ENCODE peak calls at places on chromosomes 6 and 20, in eight cellular contexts. Z is SK-N-SH, Y is breast epithelium, B is sigmoid colon, P is Panc1, N is HepG2, X is GM12878, L is GM23338. O is an unnamed sample. For H3K4me1, the result is how much of the 10 kb centered on the place peaks cover.

GRCh38 chr6:160106010-160106409 is 15.6 kb upstream of the SLC22A1 start:
- DNase-seq in L (no peak), N (no peak), B (no peak), Y (no peak), X (no peak), Z (no peak), P (no peak), O (no peak)

GRCh38 chr6:11920566-11920965 is 91.5 kb upstream of the HIVEP1 start:
- DNase-seq in Y (no peak), P (no peak), N (no peak), L (no peak), B (no peak), Z (no peak), X (no peak), O (no peak)

GRCh38 chr6:104186836-104187235 is 672.9 kb downstream of the HACE1 start:
- DNase-seq in L (no peak), N (no peak), Z (no peak), P (no peak), X (no peak), B (no peak), Y (no peak), O (no peak)

GRCh38 chr20:11375966-11376365 is 541.7 kb upstream of the BTBD3 start:
- DNase-seq in N (no peak), Z (no peak), X (no peak), P (no peak), L (no peak), Y (no peak), B (no peak), O (no peak)

GRCh38 chr6:139981066-139981624 is 606.7 kb upstream of the CITED2 start:
- DNase-seq in N (no peak), X (no peak), B (no peak), Z (no peak), P (no peak), Y (no peak), L (no peak), O (no peak)

GRCh38 chr6:170035896-170036295 is 255.0 kb downstream of the DLL1 start:
- DNase-seq in B (peak), Y (peak), Z (no peak), L (peak), P (no peak), N (no peak), X (no peak), O (no peak)

GRCh38 chr20:40326794-40327193 is 362.2 kb downstream of the MAFB start:
- DNase-seq in X (no peak), Y (no peak), N (no peak), Z (no peak), B (no peak), P (no peak), L (no peak), O (peak)

GRCh38 chr6:38510205-38510604 is 129.5 kb downstream of the BTBD9 start:
- DNase-seq in Z (no peak), N (no peak), B (no peak), L (no peak), Y (no peak), P (no peak), X (no peak), O (no peak)

GRCh38 chr6:49327005-49327404 is 136.0 kb downstream of the MMUT start:
- DNase-seq in N (no peak), Z (no peak), B (no peak), Y (no peak), L (no peak), X (no peak), P (peak), O (no peak)

DNA sequence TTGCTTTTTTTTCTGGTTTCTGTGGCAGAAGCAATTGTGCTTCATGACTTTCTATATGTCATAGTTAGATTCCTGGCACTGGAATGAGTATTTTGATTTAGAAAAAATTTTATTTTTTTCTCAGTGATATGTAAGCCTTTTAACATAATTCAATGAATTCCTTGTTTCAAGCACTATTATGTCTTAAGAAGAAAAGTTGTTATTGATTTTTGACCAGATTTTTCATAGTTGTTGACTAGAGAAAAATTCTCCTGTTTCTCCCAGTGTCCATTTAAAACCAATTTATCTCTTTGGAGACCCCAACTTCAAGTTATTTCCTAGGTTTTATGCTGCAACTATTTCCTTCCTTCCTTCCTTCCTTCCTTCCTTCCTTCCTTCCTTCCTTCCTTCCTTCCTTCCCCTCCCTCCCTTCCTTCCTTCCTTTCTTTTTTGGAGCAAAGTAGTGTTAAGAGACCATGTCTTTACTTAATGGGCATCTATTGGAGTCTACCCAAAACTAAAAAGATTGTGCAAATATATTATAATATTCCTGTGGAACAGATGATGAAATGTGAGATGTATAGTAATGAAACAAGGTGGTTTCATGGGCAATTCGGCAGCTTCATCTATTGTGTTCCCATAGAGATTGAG is 346.9 kb downstream of the RNF144B start:
- DNase-seq in L (no peak), N (no peak), P (no peak), X (no peak), Y (no peak), B (no peak), Z (no peak), O (no peak)
- TF ChIP-seq POLR2AphosphoS5 in L (no peak), N (no peak), P (no peak), X (no peak), Y (no peak), B (no peak), Z (no peak), O (no peak)

GRCh38 chr20:58160451-58161051 is 67.9 kb downstream of the ANKRD60 start:
- DNase-seq in N (no peak), X (no peak), L (no peak), P (no peak), Y (no peak), B (no peak), Z (no peak), O (no peak)
- TF ChIP-seq CTCF in N (no peak), X (no peak), L (no peak), P (no peak), Y (no peak), B (no peak), Z (no peak), O (no peak)

DNA sequence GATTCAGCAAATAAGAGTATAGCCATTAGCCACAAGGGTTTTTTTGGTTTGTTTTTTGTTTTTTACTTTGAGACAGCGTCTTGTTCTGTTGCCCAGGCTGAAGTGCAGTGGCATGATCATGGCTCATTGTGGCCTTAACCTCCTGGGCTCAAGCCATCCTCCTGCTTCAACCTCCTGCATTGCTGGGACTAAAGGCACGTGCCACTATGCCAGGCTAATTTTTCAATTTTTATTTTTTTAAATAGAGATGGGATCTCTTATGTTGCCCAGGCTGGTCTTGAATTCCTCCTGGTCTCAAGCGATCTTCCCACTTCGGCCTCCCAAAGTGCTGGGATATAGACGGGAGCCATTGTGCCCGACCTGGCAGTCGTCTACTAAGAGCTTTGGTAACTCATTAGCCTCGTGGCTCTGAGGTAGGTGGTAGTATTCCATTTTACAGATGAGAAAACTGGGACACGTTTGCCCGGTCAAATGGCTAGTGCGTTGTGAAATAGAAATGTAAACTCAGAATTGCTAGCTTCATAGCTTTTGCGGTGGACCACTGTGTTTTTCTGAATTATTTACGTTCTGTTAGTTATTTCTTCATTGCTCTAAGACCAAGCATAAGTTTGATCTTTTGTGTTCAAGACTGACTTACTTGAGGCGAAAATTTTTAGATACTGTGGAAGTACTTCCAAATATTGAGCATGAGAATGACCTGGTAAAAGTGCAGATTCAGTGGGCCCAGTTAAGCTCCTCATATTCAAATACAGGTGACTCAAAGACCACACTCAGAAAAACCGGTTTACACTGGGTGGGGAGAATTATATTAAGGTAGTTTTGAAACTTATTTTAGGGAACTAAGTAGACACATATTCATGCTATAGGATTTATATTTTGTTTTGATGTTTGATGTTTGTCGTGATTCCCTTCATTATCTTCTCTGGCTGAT is 2.1 kb downstream of the PANK2 start:
- DNase-seq in X (no peak), Y (no peak), P (no peak), Z (no peak), B (peak), L (no peak), N (no peak), O (no peak)
- H3K4me1 ChIP-seq in X (under half), Y (under half), P (under half), Z (under half), B (half or more), L (under half), N (half or more), O (half or more)

GRCh38 chr20:43456809-43457639 is 672 bp upstream of the SRSF6 start:
- DNase-seq in B (peak), Z (peak), X (peak), L (peak), P (no peak), N (peak), Y (peak), O (no peak)

GRCh38 chr20:43457640-43458421 is at the start of gene SRSF6:
- DNase-seq in B (peak), Z (peak), P (peak), Y (peak), X (peak), N (peak), L (peak), O (peak)

GRCh38 chr20:43459022-43459942 is 1.6 kb downstream of the SRSF6 start:
- DNase-seq in N (no peak), B (no peak), L (no peak), Z (no peak), X (no peak), P (no peak), Y (no peak), O (no peak)

GRCh38 chr20:43460172-43460829 is 2.6 kb downstream of the SRSF6 start:
- DNase-seq in L (no peak), Z (no peak), B (no peak), X (no peak), P (no peak), Y (no peak), N (no peak), O (no peak)

DNA sequence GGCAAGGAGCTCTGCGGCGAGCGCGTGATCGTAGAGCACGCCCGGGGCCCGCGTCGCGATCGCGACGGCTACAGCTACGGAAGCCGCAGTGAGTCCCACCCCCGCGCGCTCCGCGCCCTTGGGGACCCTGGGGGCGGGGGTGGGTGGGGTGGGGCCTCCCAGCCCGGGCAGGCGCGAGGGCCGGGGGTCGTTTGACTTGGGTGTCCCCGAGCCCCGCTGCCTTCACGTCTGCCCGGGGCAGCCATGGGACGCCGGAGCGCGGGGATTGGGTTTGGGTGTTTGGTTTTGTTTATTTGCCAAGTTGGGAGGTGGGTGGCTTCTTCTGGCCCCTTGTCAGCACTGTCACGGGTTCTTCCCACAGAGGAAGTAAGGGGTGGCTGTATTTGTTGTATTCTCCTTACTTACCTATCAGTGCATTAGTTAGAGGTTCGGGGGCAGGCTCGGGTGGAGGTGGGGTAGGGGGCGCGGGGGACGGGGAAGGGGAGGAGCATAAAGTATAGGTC is 777 bp downstream of the SRSF6 start:
- DNase-seq in P (no peak), Z (no peak), N (no peak), B (no peak), Y (no peak), X (no peak), L (peak), O (no peak)
- TF ChIP-seq POLR2AphosphoS5 in P (no peak), Z (no peak), N (no peak), B (no peak), Y (no peak), X (no peak), L (no peak), O (no peak)

GRCh38 chr6:157791461-157791860 is 31.6 kb upstream of the SNX9 start:
- DNase-seq in N (no peak), B (no peak), X (no peak), L (no peak), P (no peak), Y (no peak), Z (no peak), O (no peak)
- TF ChIP-seq CTCF in N (no peak), B (no peak), X (no peak), L (no peak), P (no peak), Y (no peak), Z (no peak), O (no peak)

GRCh38 chr20:3783516-3784225 is 2.4 kb upstream of the SPEF1 start:
- DNase-seq in X (no peak), P (no peak), B (no peak), Z (no peak), L (no peak), N (no peak), Y (no peak), O (peak)

GRCh38 chr20:3781153-3781910 is at the start of gene SPEF1:
- DNase-seq in Z (peak), P (peak), L (peak), X (peak), N (peak), B (peak), Y (peak), O (peak)

GRCh38 chr20:3784226-3784853 is 2.2 kb downstream of the CENPB start:
- DNase-seq in P (no peak), N (no peak), X (no peak), Z (no peak), L (no peak), Y (no peak), B (no peak), O (peak)

GRCh38 chr20:3783068-3783489 is 1.8 kb upstream of the SPEF1 start:
- DNase-seq in Y (peak), X (no peak), N (no peak), B (no peak), L (no peak), P (no peak), Z (no peak), O (peak)

GRCh38 chr20:3782597-3782996 is 1.3 kb upstream of the SPEF1 start:
- DNase-seq in L (no peak), B (no peak), Y (no peak), X (no peak), P (no peak), N (no peak), Z (no peak), O (no peak)
- H3K4me1 ChIP-seq in L (under half), B (half or more), Y (under half), X (under half), P (under half), N (half or more), Z (under half), O (half or more)

GRCh38 chr6:1896897-1897296 is 287.2 kb downstream of the FOXC1 start:
- DNase-seq in X (no peak), Y (no peak), P (no peak), B (no peak), L (no peak), N (no peak), Z (no peak), O (no peak)

GRCh38 chr6:1904494-1904854 is 294.8 kb downstream of the FOXC1 start:
- DNase-seq in Y (no peak), X (no peak), N (no peak), P (no peak), B (no peak), L (no peak), Z (peak), O (no peak)

GRCh38 chr6:1903780-1904493 is 294.2 kb downstream of the FOXC1 start:
- DNase-seq in L (no peak), Y (no peak), N (no peak), X (no peak), Z (peak), B (no peak), P (no peak), O (no peak)

GRCh38 chr6:1904898-1905297 is 295.2 kb downstream of the FOXC1 start:
- DNase-seq in N (no peak), L (no peak), P (no peak), X (no peak), Z (no peak), Y (no peak), B (no peak), O (no peak)

DNA sequence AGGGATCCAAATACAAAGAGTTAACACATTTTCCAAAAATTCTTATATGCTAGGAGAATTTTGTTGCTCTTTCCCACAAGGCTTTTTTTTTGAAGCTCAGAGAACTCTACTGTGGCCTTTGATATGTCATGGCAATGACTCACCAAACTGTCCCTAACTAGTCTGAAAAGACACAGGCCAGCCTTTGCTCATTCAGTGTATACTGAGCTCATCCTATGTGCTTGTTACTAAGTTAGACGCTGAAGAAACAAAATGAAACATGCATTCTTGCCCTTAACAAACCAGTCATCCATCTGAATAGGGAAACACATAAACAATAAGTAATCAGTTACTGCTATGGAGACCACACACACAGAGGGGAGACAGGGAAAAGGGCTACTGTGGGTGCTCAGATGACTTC is 291.8 kb downstream of the FOXC1 start:
- DNase-seq in X (no peak), Z (no peak), Y (no peak), L (no peak), P (no peak), N (peak), B (no peak), O (no peak)
- TF ChIP-seq POLR2AphosphoS5 in X (no peak), Z (no peak), Y (no peak), L (no peak), P (no peak), N (no peak), B (no peak), O (no peak)

GRCh38 chr6:30884521-30885480 is 482 bp downstream of the DDR1 start:
- DNase-seq in L (peak), P (no peak), N (no peak), X (no peak), Z (peak), B (peak), Y (peak), O (no peak)

GRCh38 chr6:30882764-30883475 is 1.4 kb upstream of the DDR1 start:
- DNase-seq in B (no peak), X (peak), Y (peak), N (no peak), L (peak), P (no peak), Z (peak), O (peak)

GRCh38 chr6:30883476-30883742 is 910 bp upstream of the DDR1 start:
- DNase-seq in Z (no peak), X (no peak), N (no peak), P (no peak), Y (no peak), L (no peak), B (no peak), O (no peak)

GRCh38 chr6:30885481-30885998 is 1.2 kb downstream of the DDR1 start:
- DNase-seq in B (no peak), Z (peak), N (peak), P (no peak), X (no peak), L (peak), Y (peak), O (no peak)

GRCh38 chr6:30883743-30884520 is at the start of gene DDR1:
- DNase-seq in N (peak), P (no peak), L (peak), Y (peak), Z (peak), B (peak), X (no peak), O (peak)
- TF ChIP-seq CTCF in N (no peak), P (no peak), L (no peak), Y (no peak), Z (no peak), B (no peak), X (no peak), O (no peak)

DNA sequence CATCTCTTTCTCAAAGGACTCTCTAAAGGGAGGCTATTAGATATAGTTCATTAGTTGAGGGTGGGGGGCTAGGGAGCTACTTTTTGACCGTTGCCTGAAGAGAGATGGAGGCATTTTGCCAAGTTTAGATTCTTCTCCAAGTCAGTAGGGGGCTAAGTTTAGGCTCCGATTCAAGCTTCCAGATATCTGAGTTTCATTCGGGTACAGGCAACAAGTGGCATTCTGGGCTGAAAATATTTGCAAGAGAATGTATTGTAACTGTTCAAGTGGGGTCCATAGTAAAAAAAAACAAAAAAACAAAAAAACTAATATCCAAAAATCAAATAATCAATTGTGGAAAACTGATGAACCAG is 43.4 kb upstream of the PIM1 start:
- DNase-seq in X (no peak), P (no peak), B (no peak), Y (no peak), L (no peak), Z (no peak), N (no peak), O (no peak)
- H3K4me1 ChIP-seq in X (under half), P (half or more), B (under half), Y (under half), L (half or more), Z (under half), N (half or more), O (under half)

GRCh38 chr20:63863798-63864544 is 1.1 kb upstream of the TPD52L2 start:
- DNase-seq in B (peak), P (peak), X (peak), Z (peak), N (peak), Y (peak), L (peak), O (no peak)
- TF ChIP-seq POLR2AphosphoS5 in B (peak), P (no peak), X (peak), Z (peak), N (peak), Y (peak), L (no peak), O (peak)

O was measured in vagina.